ENCODE peak calls at places on chromosome 19, in seven cellular contexts. F, U, Y, D, W, L and S are unnamed samples.

GRCh38 chr19:46674416-46675178 is 13.6 kb upstream of the DACT3 start:
- DNase-seq in L (no peak), Y (no peak), D (no peak), W (no peak), U (peak), F (peak), S (no peak)

GRCh38 chr19:5936308-5936980 is 22.4 kb downstream of the CAPS start:
- DNase-seq in Y (no peak), U (no peak), F (no peak), W (no peak), D (no peak), L (no peak), S (no peak)

GRCh38 chr19:10871711-10872550 is 578 bp downstream of the CARM1 start:
- DNase-seq in Y (peak), F (no peak), L (no peak), U (peak), W (peak), D (no peak), S (no peak)

GRCh38 chr19:10766681-10767201 is 48.9 kb downstream of the DNM2 start:
- DNase-seq in U (no peak), W (peak), D (no peak), F (no peak), L (no peak), Y (peak), S (no peak)

GRCh38 chr19:49590971-49591730 is at the start of gene PRR12:
- DNase-seq in W (peak), L (peak), F (peak), Y (peak), D (no peak), U (peak), S (no peak)

GRCh38 chr19:53809518-53810186 is 14.5 kb downstream of the NLRP12 start:
- DNase-seq in F (peak), W (no peak), D (no peak), L (no peak), Y (no peak), U (peak), S (no peak)

GRCh38 chr19:19597809-19598306 is 20.6 kb downstream of the PBX4 start:
- DNase-seq in D (no peak), W (no peak), F (no peak), U (no peak), Y (no peak), L (no peak), S (no peak)

GRCh38 chr19:1269478-1270167 is 491 bp downstream of the CIRBP start:
- DNase-seq in L (no peak), Y (peak), F (peak), D (peak), W (peak), U (peak), S (no peak)

GRCh38 chr19:6733338-6734095 is 3.9 kb downstream of the GPR108 start:
- DNase-seq in U (peak), W (no peak), Y (no peak), D (no peak), L (no peak), F (peak), S (no peak)

GRCh38 chr19:4531562-4532165 is 3.4 kb downstream of the PLIN5 start:
- DNase-seq in D (no peak), F (no peak), L (no peak), U (no peak), Y (peak), W (peak), S (no peak)

GRCh38 chr19:55526216-55527196 is 10.4 kb downstream of the SBK2 start:
- DNase-seq in U (peak), L (no peak), Y (peak), F (no peak), W (peak), D (peak), S (no peak)

GRCh38 chr19:34335914-34336313 is 29.1 kb upstream of the GPI start:
- DNase-seq in L (no peak), Y (no peak), U (no peak), D (no peak), W (no peak), F (no peak), S (no peak)

GRCh38 chr19:58010507-58010906 is 7.9 kb upstream of the ZNF606 start:
- DNase-seq in F (no peak), Y (no peak), D (no peak), W (no peak), U (no peak), L (no peak), S (no peak)

GRCh38 chr19:1747285-1748114 is 5.8 kb upstream of the ONECUT3 start:
- DNase-seq in D (no peak), W (no peak), L (no peak), U (peak), Y (peak), F (no peak), S (peak)

GRCh38 chr19:10817291-10818038 is 18.5 kb downstream of the TMED1 start:
- DNase-seq in F (no peak), Y (peak), D (no peak), U (peak), L (peak), W (peak), S (peak)

GRCh38 chr19:15251749-15252397 is 19.6 kb upstream of the EPHX3 start:
- DNase-seq in F (peak), L (peak), W (peak), Y (peak), D (no peak), U (peak), S (peak)

GRCh38 chr19:4172861-4173473 is 9.4 kb downstream of the SIRT6 start:
- DNase-seq in F (peak), D (peak), L (no peak), U (peak), Y (peak), W (peak), S (no peak)

GRCh38 chr19:48287748-48288147 is 17.9 kb downstream of the ZNF114 start:
- DNase-seq in W (no peak), D (no peak), Y (no peak), F (no peak), U (no peak), L (no peak), S (no peak)

GRCh38 chr19:583198-583967 is 6.3 kb upstream of the HCN2 start:
- DNase-seq in L (no peak), F (no peak), U (no peak), Y (no peak), D (no peak), W (no peak), S (no peak)

GRCh38 chr19:30335306-30335886 is 36.8 kb upstream of the ZNF536 start:
- DNase-seq in Y (peak), W (no peak), U (no peak), L (no peak), F (no peak), D (no peak), S (no peak)

GRCh38 chr19:16449330-16449961 is 22.3 kb downstream of the EPS15L1 start:
- DNase-seq in Y (no peak), D (no peak), U (no peak), F (no peak), W (no peak), L (no peak), S (no peak)

GRCh38 chr19:33795370-33796163 is 1.1 kb upstream of the KCTD15 start:
- DNase-seq in U (peak), F (peak), D (peak), L (no peak), W (peak), Y (peak), S (peak)

GRCh38 chr19:50632151-50632835 is 7.4 kb downstream of the SYT3 start:
- DNase-seq in W (no peak), U (peak), D (no peak), L (no peak), Y (no peak), F (no peak), S (no peak)
- TF ChIP-seq CTCF in W (no peak), U (peak), D (no peak), L (no peak), Y (no peak), F (peak), S (no peak)

GRCh38 chr19:45403781-45404556 is 900 bp downstream of the PPP1R13L start:
- DNase-seq in U (peak), D (peak), L (no peak), Y (peak), F (peak), W (peak), S (no peak)
- TF ChIP-seq CTCF in U (peak), D (peak), L (peak), Y (peak), F (peak), W (no peak), S (peak)

GRCh38 chr19:18339703-18340102 is 695 bp upstream of the PGPEP1 start:
- DNase-seq in F (peak), Y (no peak), U (peak), W (no peak), D (no peak), L (no peak), S (no peak)
- TF ChIP-seq CTCF in F (peak), Y (no peak), U (peak), W (no peak), D (no peak), L (peak), S (peak)

GRCh38 chr19:14090509-14091085 is at the start of gene SAMD1:
- DNase-seq in U (peak), D (peak), Y (peak), F (peak), W (peak), L (peak), S (no peak)

GRCh38 chr19:14089662-14090508 is 666 bp downstream of the SAMD1 start:
- DNase-seq in U (peak), F (peak), Y (peak), L (no peak), D (no peak), W (peak), S (no peak)

GRCh38 chr19:14091885-14092462 is 1.4 kb upstream of the SAMD1 start:
- DNase-seq in Y (no peak), L (no peak), U (peak), D (no peak), F (peak), W (no peak), S (no peak)

GRCh38 chr19:14089412-14089661 is 1.2 kb downstream of the SAMD1 start:
- DNase-seq in W (no peak), Y (no peak), U (peak), D (no peak), L (no peak), F (no peak), S (no peak)

GRCh38 chr19:14091086-14091884 is 734 bp upstream of the SAMD1 start:
- DNase-seq in F (peak), L (no peak), U (peak), D (no peak), W (peak), Y (no peak), S (no peak)
- TF ChIP-seq CTCF in F (no peak), L (peak), U (peak), D (peak), W (no peak), Y (no peak), S (peak)

GRCh38 chr19:18202759-18203407 is 959 bp downstream of the RAB3A start:
- DNase-seq in U (peak), Y (no peak), F (peak), W (peak), D (no peak), L (no peak), S (no peak)
- TF ChIP-seq CTCF in U (peak), Y (no peak), F (peak), W (no peak), D (no peak), L (peak), S (peak)

GRCh38 chr19:12946092-12946845 is 607 bp downstream of the RAD23A start:
- DNase-seq in D (peak), U (peak), F (peak), W (peak), Y (peak), L (peak), S (no peak)
- TF ChIP-seq CTCF in D (no peak), U (no peak), F (no peak), W (no peak), Y (no peak), L (no peak), S (no peak)

DNA sequence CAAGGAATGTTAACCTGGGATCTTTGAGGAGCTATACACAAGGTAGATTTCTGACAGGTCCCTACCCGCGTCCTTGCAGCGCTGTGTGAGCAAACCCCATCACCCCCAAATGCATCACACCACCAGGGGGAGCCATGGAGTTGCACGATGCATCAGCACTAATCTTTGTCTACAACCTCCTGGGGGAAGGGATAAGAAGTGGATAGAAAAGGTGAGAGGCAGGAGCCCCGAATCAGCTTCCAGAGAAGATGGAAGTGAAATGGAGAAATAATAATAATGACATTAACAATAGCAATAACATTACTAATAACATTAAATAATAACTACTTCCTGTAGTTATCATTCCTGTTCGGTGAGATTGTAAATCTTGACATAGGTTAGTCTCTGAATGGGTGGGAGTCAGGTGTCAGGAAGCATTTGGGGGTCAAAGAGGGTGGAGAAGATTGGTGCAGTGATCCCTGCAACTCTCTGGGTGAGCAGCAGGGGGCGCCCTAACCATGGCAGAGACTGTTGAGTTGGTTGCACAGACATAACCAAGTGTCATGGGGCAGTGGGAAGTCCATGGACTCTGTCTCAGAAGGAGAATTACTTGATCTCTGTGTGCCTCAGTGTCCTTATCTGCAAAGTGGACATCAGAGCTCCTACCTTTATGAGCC is 16.5 kb downstream of the SIGLEC7 start:
- DNase-seq in W (peak), U (peak), L (no peak), D (no peak), Y (peak), F (peak), S (no peak)
- TF ChIP-seq CTCF in W (no peak), U (peak), L (peak), D (no peak), Y (peak), F (peak), S (peak)

DNA sequence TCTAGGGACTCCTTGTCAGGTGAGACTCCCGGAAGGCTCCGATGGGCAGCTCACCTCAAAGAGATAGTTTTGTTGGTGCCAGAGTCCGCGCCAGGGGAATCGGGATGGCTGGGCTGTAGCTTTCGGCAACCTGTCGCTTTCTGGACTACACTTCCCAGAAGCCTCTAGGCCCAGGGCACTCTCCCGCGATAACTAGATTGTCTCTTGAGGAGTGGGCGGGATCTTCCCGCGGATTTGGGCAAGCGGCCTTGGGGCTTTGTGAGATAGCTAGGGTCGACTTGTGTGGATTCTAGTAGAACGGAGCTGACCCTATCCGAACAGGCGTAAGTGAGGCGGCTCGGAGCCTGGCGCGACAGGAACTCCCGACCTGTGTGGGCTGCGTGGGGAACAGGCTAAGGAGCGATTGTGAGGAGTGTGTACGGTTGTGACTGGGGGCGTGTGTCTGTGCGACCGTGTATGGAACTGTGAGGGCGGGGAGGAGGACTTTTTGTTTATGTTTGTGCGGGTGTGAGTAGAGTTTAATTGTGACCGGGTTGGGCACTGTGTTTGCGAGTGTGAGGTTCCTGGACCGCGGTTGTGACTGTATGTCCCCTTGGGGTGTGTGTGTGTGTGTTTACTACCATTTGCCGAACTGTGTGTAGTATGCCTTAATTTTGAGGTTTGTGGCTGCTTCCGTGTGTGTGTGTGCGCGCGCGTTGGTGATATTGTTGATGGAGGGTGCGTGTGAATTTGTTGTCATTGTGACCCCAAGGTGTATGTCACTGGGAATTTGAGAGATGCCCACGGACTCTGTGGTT is at the start of gene ZNF345:
- DNase-seq in U (peak), D (peak), F (peak), W (peak), Y (peak), L (peak), S (peak)
- TF ChIP-seq CTCF in U (no peak), D (no peak), F (no peak), W (no peak), Y (no peak), L (no peak), S (no peak)

DNA sequence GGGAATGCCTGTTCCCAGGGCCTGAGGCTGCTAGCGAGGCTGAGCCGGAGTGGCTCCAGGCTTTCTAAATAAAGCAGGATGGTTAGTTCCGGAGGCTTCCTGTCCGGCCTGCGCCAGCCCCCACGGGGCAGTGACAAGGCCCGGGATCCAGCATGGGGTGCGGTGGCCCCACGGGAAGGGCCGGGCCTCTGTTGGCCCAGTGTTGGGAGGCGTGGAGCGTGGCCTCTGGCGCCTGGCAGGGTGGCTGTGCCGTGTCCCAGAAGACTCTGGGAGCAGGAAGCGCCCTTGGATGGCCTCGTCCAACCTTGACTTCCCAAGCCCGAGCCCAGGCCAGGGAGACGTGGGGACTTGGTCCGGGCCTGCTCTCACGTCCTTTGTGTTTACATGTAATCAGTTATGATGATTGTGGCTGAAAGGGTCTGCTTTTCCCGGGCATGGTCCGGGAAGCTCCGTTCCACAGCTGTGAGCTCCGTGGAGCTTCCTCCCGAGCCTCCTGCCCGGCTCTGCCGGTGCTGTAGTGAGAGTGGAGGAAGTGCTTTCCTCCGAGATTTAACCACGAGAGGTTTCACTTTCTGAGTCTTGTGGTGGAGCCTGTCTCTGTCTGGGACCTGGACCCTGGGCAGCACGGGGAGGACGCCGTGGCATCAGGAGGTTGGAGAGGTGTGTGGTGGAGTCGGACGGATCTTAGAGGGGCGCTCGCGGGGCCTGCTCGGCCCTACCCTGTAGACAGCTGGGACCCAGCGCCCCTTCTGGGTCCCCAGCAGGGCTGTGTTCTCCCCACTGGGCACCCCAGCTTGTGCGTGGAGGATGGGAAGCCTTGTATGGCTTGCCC is 4.6 kb downstream of the GNA11 start:
- DNase-seq in F (peak), U (no peak), W (peak), Y (peak), D (no peak), L (no peak), S (no peak)
- TF ChIP-seq CTCF in F (no peak), U (no peak), W (no peak), Y (no peak), D (no peak), L (no peak), S (no peak)

DNA sequence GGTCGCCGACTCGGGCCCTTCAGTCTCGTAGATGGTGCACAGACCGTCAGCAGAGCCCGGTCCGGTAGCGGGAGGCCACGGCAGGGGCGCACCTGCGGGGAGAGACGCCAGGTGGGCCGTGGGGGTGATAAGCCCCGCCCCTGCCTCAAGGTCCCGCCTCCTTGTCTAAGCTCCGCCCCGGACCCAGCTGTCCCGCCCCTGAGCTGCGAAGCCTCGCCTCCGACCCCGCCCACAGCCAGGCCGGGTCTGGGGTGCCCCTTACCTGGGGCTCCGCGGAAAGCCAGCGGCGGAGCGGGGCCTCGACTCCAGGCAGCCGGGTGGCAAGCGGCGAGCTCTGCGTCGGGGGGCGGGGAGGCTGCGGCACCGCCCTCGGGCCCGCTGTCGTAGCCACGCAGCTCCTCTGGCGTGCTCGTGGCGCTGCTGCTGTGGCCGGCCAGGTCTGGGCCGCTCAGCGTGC is 4.7 kb downstream of the PRR36 start:
- DNase-seq in F (peak), W (peak), U (peak), L (no peak), Y (peak), D (peak), S (no peak)
- TF ChIP-seq CTCF in F (no peak), W (no peak), U (no peak), L (no peak), Y (peak), D (no peak), S (peak)